ENCODE peak calls at places on chromosomes 6 and 20, in five cellular contexts. N, S, Y, C and V are unnamed samples.

GRCh38 chr20:57619053-57619831 is 984 bp downstream of the ZBP1 start:
- DNase-seq in N (peak; percentile 93), S (no peak), Y (no peak), C (no peak), V (no peak)

GRCh38 chr6:112311950-112312547 is 35.1 kb upstream of the RFPL4B start:
- DNase-seq in N (no peak), S (peak; percentile 7), Y (peak; percentile 59), C (peak; percentile 40), V (no peak)

GRCh38 chr6:25404693-25405169 is 125.6 kb downstream of the CARMIL1 start:
- DNase-seq in N (peak; percentile 90), S (no peak), Y (no peak), C (no peak), V (no peak)

GRCh38 chr6:43921039-43921438 is 151.0 kb downstream of the VEGFA start:
- DNase-seq in N (no peak), S (no peak), Y (no peak), C (no peak), V (no peak)

GRCh38 chr20:63292904-63293303 is at the start of gene COL20A1:
- DNase-seq in N (no peak), S (no peak), Y (no peak), C (no peak), V (no peak)

GRCh38 chr6:52984247-52984646 is 10.8 kb downstream of the GSTA4 start:
- DNase-seq in N (peak; percentile 31), S (no peak), Y (no peak), C (no peak), V (no peak)

GRCh38 chr6:112743343-112743742 is 396.2 kb downstream of the RFPL4B start:
- DNase-seq in N (no peak), S (no peak), Y (peak; percentile 66), C (no peak), V (no peak)

GRCh38 chr20:53001502-53002301 is 29.5 kb downstream of the TSHZ2 start:
- DNase-seq in N (peak; percentile 55), S (no peak), Y (no peak), C (no peak), V (no peak)

GRCh38 chr6:45514454-45514853 is 136.7 kb upstream of the SUPT3H start:
- DNase-seq in N (no peak), S (no peak), Y (no peak), C (no peak), V (peak; percentile 7)

GRCh38 chr20:36663026-36663425 is 17.0 kb upstream of the SLA2 start:
- DNase-seq in N (no peak), S (no peak), Y (no peak), C (no peak), V (no peak)

GRCh38 chr20:42018979-42019378 is 400.8 kb upstream of the CHD6 start:
- DNase-seq in N (no peak), S (peak; percentile 22), Y (no peak), C (peak; percentile 13), V (no peak)

GRCh38 chr6:160960067-160960466 is 31.5 kb upstream of the MAP3K4 start:
- DNase-seq in N (no peak), S (no peak), Y (no peak), C (no peak), V (no peak)

GRCh38 chr6:117531346-117531745 is 48.9 kb downstream of the DCBLD1 start:
- DNase-seq in N (no peak), S (no peak), Y (no peak), C (no peak), V (no peak)

GRCh38 chr20:51095755-51096509 is 73.0 kb upstream of the KCNG1 start:
- DNase-seq in N (no peak), S (no peak), Y (peak; percentile 62), C (no peak), V (peak; percentile 27)

GRCh38 chr6:112576421-112576820 is 229.3 kb downstream of the RFPL4B start:
- DNase-seq in N (no peak), S (no peak), Y (no peak), C (no peak), V (no peak)

GRCh38 chr20:1291191-1291741 is 25.2 kb downstream of the SNPH start:
- DNase-seq in N (no peak), S (no peak), Y (no peak), C (no peak), V (no peak)

GRCh38 chr6:44297063-44298038 is 15.8 kb downstream of the AARS2 start:
- DNase-seq in N (no peak), S (no peak), Y (peak; percentile 82), C (peak; percentile 79), V (no peak)

GRCh38 chr6:47061631-47062300 is 19.6 kb upstream of the ADGRF1 start:
- DNase-seq in N (no peak), S (peak; percentile 72), Y (no peak), C (no peak), V (no peak)

GRCh38 chr6:20319520-20320357 is 81.9 kb upstream of the E2F3 start:
- DNase-seq in N (peak; percentile 98), S (no peak), Y (no peak), C (no peak), V (no peak)

GRCh38 chr6:54515713-54516112 is 207.5 kb downstream of the TINAG start:
- DNase-seq in N (no peak), S (no peak), Y (no peak), C (no peak), V (no peak)

GRCh38 chr6:45541934-45542333 is 164.2 kb upstream of the SUPT3H start:
- DNase-seq in N (no peak), S (no peak), Y (no peak), C (no peak), V (no peak)

GRCh38 chr6:90289902-90290301 is 6.7 kb downstream of the BACH2 start:
- DNase-seq in N (no peak), S (no peak), Y (no peak), C (no peak), V (no peak)

GRCh38 chr6:6583836-6584235 is 4.7 kb upstream of the LY86 start:
- DNase-seq in N (no peak), S (no peak), Y (no peak), C (no peak), V (no peak)

GRCh38 chr6:91926827-91927226 is 1340.0 kb upstream of the MAP3K7 start:
- DNase-seq in N (no peak), S (no peak), Y (no peak), C (no peak), V (no peak)

GRCh38 chr6:14819001-14819400 is 426.9 kb upstream of the JARID2 start:
- DNase-seq in N (no peak), S (no peak), Y (no peak), C (no peak), V (no peak)

GRCh38 chr6:166618251-166618650 is 8.8 kb downstream of the RPS6KA2 start:
- DNase-seq in N (no peak), S (no peak), Y (no peak), C (no peak), V (no peak)

GRCh38 chr6:105509506-105510331 is 106.8 kb upstream of the PREP start:
- DNase-seq in N (no peak), S (no peak), Y (peak; percentile 59), C (no peak), V (peak; percentile 43)

GRCh38 chr6:139334791-139335446 is 39.5 kb downstream of the CITED2 start:
- DNase-seq in N (no peak), S (no peak), Y (no peak), C (no peak), V (no peak)

GRCh38 chr20:63520939-63521601 is 505 bp downstream of the PPDPF start:
- DNase-seq in N (no peak), S (peak; percentile 40), Y (peak; percentile 82), C (peak; percentile 91), V (peak; percentile 69)

DNA sequence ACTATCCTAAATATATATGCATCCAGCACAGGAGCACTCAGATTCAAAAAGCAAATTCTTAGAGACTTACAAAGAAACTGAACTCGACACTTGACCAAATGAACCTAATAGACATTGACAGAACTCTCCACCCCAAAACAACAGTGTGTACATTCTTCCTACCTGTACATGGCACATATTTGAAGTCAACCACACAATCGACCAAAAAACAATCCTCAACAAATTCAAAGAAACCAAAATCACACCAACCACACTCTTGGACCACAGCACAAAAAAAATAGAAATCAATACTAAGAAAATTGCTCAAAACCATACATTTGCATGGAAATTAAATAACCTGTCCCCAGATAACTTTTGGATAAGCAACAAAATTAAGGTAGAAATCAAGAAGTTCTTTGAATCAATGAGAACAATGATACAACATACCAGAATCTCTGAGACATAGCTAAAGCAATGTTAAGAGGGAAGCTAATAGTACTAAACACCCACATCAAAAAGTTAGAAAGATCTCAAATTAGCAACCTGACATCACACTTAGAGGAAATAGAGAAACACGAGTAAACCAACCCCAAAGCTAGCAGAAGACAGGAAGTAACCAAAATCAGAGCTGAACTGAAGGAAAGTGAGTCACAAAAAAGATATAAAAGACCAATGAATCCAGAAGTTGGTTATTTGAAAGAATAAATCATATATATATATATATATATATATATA is 12.5 kb upstream of the TREM1 start:
- DNase-seq in N (no peak), S (no peak), Y (no peak), C (no peak), V (no peak)
- TF ChIP-seq JUNB in N (peak; percentile 39), S (no peak), Y (no peak), C (no peak), V (no peak)

DNA sequence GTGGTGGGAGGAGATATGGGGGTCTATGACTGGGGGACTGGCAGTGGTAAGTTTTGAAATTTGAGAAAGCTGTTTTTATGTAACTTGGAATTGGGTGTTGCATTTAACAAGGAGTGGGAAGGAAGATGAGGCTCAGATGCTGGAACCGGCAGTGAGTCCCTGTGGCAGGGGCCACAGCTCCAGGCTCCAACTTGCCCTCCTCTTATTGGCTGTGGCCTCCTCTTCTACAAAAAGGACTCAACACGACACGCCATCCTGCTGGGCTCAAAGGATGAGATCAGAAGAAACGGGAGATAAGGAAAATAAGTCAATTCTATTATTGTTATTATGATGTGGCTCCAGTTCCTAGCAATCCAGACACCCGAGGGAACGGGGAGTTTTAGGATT is 5.8 kb upstream of the TGM2 start:
- DNase-seq in N (no peak), S (no peak), Y (no peak), C (no peak), V (no peak)
- H3K4me1 ChIP-seq in N (peaks cover 14% of the 10 kb centered on the region), S (peaks cover 81% of the 10 kb centered on the region), Y (peaks cover 8% of the 10 kb centered on the region), C (peaks cover 12% of the 10 kb centered on the region), V (peaks cover 84% of the 10 kb centered on the region)

GRCh38 chr6:108501559-108501958 is 59.2 kb upstream of the FOXO3 start:
- DNase-seq in N (no peak), S (no peak), Y (no peak), C (no peak), V (no peak)

GRCh38 chr6:108494434-108494833 is 66.3 kb upstream of the FOXO3 start:
- DNase-seq in N (no peak), S (no peak), Y (no peak), C (no peak), V (no peak)

GRCh38 chr6:108502826-108503225 is 57.9 kb upstream of the FOXO3 start:
- DNase-seq in N (no peak), S (no peak), Y (no peak), C (no peak), V (no peak)

GRCh38 chr6:108492131-108492766 is 68.5 kb upstream of the FOXO3 start:
- DNase-seq in N (no peak), S (peak; percentile 25), Y (peak; percentile 46), C (peak; percentile 11), V (peak; percentile 38)

GRCh38 chr6:108497883-108498282 is 62.8 kb upstream of the FOXO3 start:
- DNase-seq in N (no peak), S (peak; percentile 45), Y (peak; percentile 86), C (peak; percentile 15), V (peak; percentile 45)
- TF ChIP-seq JUNB in N (no peak), S (no peak), Y (no peak), C (no peak), V (no peak)

DNA sequence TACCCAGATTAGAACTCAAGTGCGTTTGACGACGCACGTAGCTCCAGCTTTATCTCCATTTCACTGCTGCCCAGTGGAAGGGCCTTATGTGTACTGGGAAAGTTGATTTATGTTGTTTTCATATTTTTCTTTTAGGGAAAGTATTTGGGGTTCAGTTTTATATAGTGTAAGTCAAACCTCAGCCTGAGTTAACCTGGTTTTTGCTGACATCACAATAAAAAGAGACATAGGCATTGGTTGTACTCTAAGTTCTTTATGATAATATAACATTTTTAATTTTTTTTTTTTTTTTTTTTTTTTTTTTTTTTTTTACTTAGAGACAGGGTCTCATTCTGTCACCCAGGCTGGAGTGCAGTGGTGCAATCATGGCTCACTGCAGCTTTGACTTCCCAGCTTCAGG is 34.1 kb upstream of the PRL start:
- DNase-seq in N (no peak), S (no peak), Y (no peak), C (no peak), V (no peak)
- H3K4me1 ChIP-seq in N (no peaks in the 10 kb centered on the region), S (no peaks in the 10 kb centered on the region), Y (peaks cover 4% of the 10 kb centered on the region), C (no peaks in the 10 kb centered on the region), V (no peaks in the 10 kb centered on the region)